ENCODE peak calls at places on chromosomes 4 and X, in seven cellular contexts. K, W, G, I, J, D and H are unnamed samples.

GRCh38 chrX:15245896-15246295 is 24.0 kb downstream of the ASB9 start:
- DNase-seq in K (no peak), W (no peak), G (no peak), I (no peak), J (no peak), D (no peak), H (no peak)

GRCh38 chrX:114465689-114466088 is 118.2 kb upstream of the HTR2C start:
- DNase-seq in K (no peak), W (no peak), G (no peak), I (no peak), J (no peak), D (no peak), H (no peak)

GRCh38 chrX:9885150-9885549 is 82.0 kb upstream of the CLDN34 start:
- DNase-seq in K (peak), W (peak), G (peak), I (peak), J (peak), D (no peak), H (peak)

GRCh38 chr4:121057466-121057911 is 14.8 kb downstream of the NDNF start:
- DNase-seq in K (no peak), W (no peak), G (no peak), I (no peak), J (no peak), D (no peak), H (no peak)

GRCh38 chrX:68492583-68492982 is 6.3 kb upstream of the YIPF6 start:
- DNase-seq in K (no peak), W (no peak), G (no peak), I (no peak), J (no peak), D (no peak), H (no peak)

GRCh38 chrX:110050386-110050785 is 47.5 kb downstream of the TMEM164 start:
- DNase-seq in K (no peak), W (no peak), G (no peak), I (no peak), J (no peak), D (no peak), H (no peak)

GRCh38 chr4:88756149-88756548 is 58.5 kb upstream of the NAP1L5 start:
- DNase-seq in K (no peak), W (no peak), G (no peak), I (no peak), J (no peak), D (no peak), H (no peak)

GRCh38 chr4:7161721-7162214 is 30.6 kb upstream of the SORCS2 start:
- DNase-seq in K (peak), W (no peak), G (peak), I (no peak), J (no peak), D (no peak), H (no peak)

GRCh38 chr4:95249402-95250043 is 299.2 kb downstream of the UNC5C start:
- DNase-seq in K (no peak), W (no peak), G (no peak), I (no peak), J (no peak), D (no peak), H (no peak)

GRCh38 chrX:19698125-19698524 is 182.8 kb upstream of the MAP3K15 start:
- DNase-seq in K (no peak), W (no peak), G (no peak), I (peak), J (no peak), D (no peak), H (no peak)

GRCh38 chr4:170743633-170744032 is 653.9 kb upstream of the AADAT start:
- DNase-seq in K (no peak), W (no peak), G (no peak), I (no peak), J (no peak), D (no peak), H (no peak)

GRCh38 chrX:106862972-106863688 is 40.0 kb downstream of the RIPPLY1 start:
- DNase-seq in K (peak), W (peak), G (peak), I (peak), J (peak), D (no peak), H (peak)

GRCh38 chrX:136063340-136064079 is 78.3 kb downstream of the SLC9A6 start:
- DNase-seq in K (no peak), W (no peak), G (no peak), I (no peak), J (no peak), D (no peak), H (no peak)

GRCh38 chr4:129994715-129995114 is 898.8 kb downstream of the C4orf33 start:
- DNase-seq in K (no peak), W (no peak), G (no peak), I (no peak), J (no peak), D (no peak), H (no peak)

GRCh38 chr4:5619913-5620625 is 88.3 kb downstream of the EVC2 start:
- DNase-seq in K (no peak), W (no peak), G (no peak), I (no peak), J (no peak), D (no peak), H (no peak)

GRCh38 chr4:111399523-111400135 is 745.6 kb upstream of the FAM241A start:
- DNase-seq in K (no peak), W (no peak), G (no peak), I (peak), J (no peak), D (no peak), H (peak)

GRCh38 chr4:149897784-149898183 is 82.1 kb upstream of the IQCM start:
- DNase-seq in K (no peak), W (peak), G (no peak), I (peak), J (peak), D (no peak), H (no peak)

GRCh38 chrX:23773601-23774175 is 9.3 kb upstream of the SAT1 start:
- DNase-seq in K (no peak), W (no peak), G (no peak), I (no peak), J (no peak), D (no peak), H (no peak)

GRCh38 chr4:3635090-3635820 is 103.0 kb upstream of the LRPAP1 start:
- DNase-seq in K (peak), W (no peak), G (no peak), I (no peak), J (no peak), D (peak), H (no peak)

GRCh38 chr4:108846568-108846967 is 83.7 kb upstream of the ETNPPL start:
- DNase-seq in K (peak), W (no peak), G (no peak), I (peak), J (no peak), D (no peak), H (no peak)

GRCh38 chrX:30592846-30593245 is 15.3 kb upstream of the TASL start:
- DNase-seq in K (no peak), W (no peak), G (no peak), I (no peak), J (no peak), D (no peak), H (no peak)

GRCh38 chrX:40097101-40097491 is 662 bp downstream of the BCOR start:
- DNase-seq in K (peak), W (no peak), G (peak), I (no peak), J (no peak), D (peak), H (no peak)

GRCh38 chr4:167614866-167615265 is 380.6 kb upstream of the SPOCK3 start:
- DNase-seq in K (no peak), W (no peak), G (no peak), I (no peak), J (no peak), D (no peak), H (no peak)

GRCh38 chr4:8917868-8918783 is 46.5 kb upstream of the HMX1 start:
- DNase-seq in K (peak), W (peak), G (peak), I (peak), J (peak), D (peak), H (peak)

GRCh38 chrX:47458528-47458927 is 24.5 kb downstream of the ZNF41 start:
- DNase-seq in K (no peak), W (no peak), G (no peak), I (no peak), J (no peak), D (no peak), H (no peak)

GRCh38 chrX:46251755-46252154 is 293.5 kb downstream of the ZNF674 start:
- DNase-seq in K (no peak), W (no peak), G (no peak), I (peak), J (no peak), D (no peak), H (no peak)

GRCh38 chrX:107674480-107675364 is 46.4 kb downstream of the PRPS1 start:
- DNase-seq in K (no peak), W (no peak), G (no peak), I (no peak), J (no peak), D (peak), H (peak)

GRCh38 chr4:41329361-41329760 is 72.6 kb downstream of the UCHL1 start:
- DNase-seq in K (no peak), W (no peak), G (no peak), I (no peak), J (no peak), D (no peak), H (no peak)

GRCh38 chrX:113741744-113742143 is 842.1 kb upstream of the HTR2C start:
- DNase-seq in K (no peak), W (peak), G (no peak), I (no peak), J (peak), D (no peak), H (no peak)

GRCh38 chr4:38757945-38758344 is 24.8 kb downstream of the TLR10 start:
- DNase-seq in K (no peak), W (peak), G (peak), I (no peak), J (peak), D (no peak), H (no peak)
- TF ChIP-seq CTCF in K (no peak), W (peak), G (peak), I (no peak), J (peak), D (peak), H (peak)

GRCh38 chr4:34771632-34772031 is 1472.7 kb downstream of the ARAP2 start:
- DNase-seq in K (no peak), W (no peak), G (no peak), I (no peak), J (no peak), D (no peak), H (no peak)

DNA sequence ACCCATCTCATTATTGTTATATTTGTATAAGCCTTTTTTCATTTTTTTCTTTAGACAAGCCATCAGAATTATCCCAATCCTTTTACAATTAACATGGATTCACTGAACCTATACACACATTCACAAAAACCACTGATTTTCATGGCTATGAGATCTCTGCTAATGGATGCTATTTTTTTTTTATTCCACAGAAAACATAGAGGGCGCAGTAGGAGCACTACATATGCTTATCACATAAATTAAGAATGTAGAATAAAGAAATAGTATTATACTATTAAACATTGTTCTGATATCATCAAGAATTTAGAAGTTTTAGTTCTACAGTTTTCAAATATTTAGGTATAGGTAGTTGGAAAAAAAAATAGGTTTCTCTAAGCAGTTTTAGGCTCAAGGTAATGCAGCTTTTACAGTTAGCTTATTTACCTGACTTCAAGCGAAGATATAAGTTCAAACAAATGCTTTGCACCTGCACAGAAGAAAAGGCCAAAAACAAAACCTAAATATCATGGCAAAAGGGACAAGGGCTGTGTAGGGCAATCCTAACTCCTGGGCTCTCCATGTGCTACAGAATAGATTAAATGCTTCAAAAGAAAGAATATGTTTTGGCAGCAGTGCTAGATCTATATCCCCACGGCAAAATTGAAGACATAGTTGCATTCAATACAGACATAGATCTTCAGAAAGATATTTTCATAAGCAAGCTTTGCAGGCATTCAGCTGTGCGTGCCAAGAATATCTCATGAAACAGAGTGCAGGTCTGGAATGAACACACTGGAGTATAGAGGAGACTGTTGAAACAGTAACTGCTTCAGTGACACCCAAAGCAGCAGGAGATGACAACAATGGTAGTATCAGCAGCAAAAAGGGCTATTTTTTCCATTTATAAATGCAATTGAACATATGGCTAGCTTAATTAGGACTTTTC is 1477.1 kb downstream of the ARAP2 start:
- DNase-seq in K (no peak), W (no peak), G (no peak), I (no peak), J (no peak), D (no peak), H (no peak)
- TF ChIP-seq CTCF in K (no peak), W (no peak), G (no peak), I (no peak), J (no peak), D (no peak), H (no peak)

GRCh38 chrX:119885554-119886428 is 9.9 kb upstream of the AKAP14 start:
- DNase-seq in K (no peak), W (no peak), G (no peak), I (peak), J (no peak), D (no peak), H (no peak)

DNA sequence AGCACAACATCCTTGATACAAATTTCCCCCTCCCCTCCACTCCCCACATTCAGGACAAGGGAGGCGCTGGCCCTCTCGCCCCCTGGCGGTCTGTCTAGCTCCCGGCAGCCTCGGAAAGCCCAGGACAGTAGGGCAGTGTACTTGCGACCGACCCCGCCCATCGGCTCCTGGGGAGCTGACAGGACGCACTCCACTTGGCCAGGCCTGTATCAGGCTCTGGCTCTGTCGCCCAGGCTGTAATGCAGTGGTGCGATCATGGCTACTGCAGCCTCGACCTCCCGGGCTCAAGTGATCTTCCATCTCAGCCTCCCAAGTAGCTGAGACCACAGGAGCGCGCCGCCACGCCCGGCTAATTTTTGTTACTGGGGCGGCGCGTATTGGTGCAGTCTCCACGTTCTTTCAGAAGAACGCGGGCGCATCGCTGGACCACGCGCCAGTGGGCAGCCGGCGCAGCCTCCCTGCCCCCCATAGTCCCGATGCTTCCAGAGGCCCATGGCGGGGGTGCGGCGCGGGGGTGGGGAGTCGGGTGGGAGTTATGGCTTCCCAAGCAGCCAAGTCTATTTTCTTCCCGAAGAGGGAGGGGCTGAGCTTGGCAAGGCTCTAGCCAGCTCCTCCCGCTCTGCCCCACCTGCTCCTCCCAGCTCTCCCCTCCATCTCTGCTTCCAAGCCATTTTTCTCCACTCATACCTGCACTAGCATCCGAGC is 7.8 kb upstream of the AKAP14 start:
- DNase-seq in K (peak), W (peak), G (peak), I (peak), J (peak), D (peak), H (peak)
- TF ChIP-seq CTCF in K (peak), W (peak), G (no peak), I (peak), J (peak), D (peak), H (peak)

GRCh38 chr4:145061325-145061920 is 36.6 kb downstream of the ANAPC10 start:
- DNase-seq in K (peak), W (peak), G (no peak), I (peak), J (peak), D (peak), H (no peak)
- TF ChIP-seq CTCF in K (peak), W (peak), G (no peak), I (peak), J (peak), D (peak), H (peak)

DNA sequence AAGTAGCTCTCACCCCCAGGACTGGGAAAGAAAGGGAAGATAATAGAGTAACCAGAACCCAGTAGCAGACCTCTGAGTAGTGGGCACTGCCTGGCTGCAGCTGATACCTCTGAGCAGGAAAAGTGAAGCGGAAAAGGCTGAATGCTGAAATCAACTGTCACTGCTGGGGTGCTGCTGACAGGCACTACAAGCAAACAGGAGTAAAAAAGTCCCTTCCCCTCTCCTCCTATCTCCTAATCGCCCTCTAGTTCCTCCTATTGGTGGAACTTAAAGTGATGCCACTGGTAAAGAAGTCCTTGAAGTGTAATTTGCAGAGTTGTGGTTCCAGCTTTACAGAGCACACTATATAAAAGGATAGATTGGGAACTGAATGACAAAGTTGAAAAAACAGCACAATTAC is 32.8 kb upstream of the GLRB start:
- DNase-seq in K (no peak), W (peak), G (no peak), I (peak), J (no peak), D (no peak), H (no peak)
- TF ChIP-seq CTCF in K (peak), W (peak), G (no peak), I (peak), J (no peak), D (no peak), H (peak)

DNA sequence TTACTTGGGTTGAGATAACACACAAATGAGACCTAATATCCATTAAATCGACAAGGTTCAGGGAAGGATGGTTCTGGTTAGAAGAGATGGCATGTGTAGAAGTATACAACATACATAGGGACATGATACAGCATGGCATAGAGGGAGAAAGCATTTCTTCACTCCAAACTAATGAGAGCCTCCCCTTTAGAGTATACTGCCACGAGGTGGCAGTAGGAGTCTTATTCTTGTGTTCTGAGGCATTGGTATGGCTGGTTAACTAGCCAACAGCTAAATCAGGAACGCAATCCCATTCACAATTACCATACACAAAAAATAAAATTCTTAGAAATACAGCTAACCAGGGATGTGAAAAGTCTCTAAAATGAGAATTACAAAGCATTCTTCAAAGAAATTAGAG is 29.1 kb upstream of the TRO start:
- DNase-seq in K (no peak), W (peak), G (peak), I (peak), J (peak), D (no peak), H (no peak)
- TF ChIP-seq CTCF in K (peak), W (peak), G (no peak), I (peak), J (peak), D (peak), H (no peak)

DNA sequence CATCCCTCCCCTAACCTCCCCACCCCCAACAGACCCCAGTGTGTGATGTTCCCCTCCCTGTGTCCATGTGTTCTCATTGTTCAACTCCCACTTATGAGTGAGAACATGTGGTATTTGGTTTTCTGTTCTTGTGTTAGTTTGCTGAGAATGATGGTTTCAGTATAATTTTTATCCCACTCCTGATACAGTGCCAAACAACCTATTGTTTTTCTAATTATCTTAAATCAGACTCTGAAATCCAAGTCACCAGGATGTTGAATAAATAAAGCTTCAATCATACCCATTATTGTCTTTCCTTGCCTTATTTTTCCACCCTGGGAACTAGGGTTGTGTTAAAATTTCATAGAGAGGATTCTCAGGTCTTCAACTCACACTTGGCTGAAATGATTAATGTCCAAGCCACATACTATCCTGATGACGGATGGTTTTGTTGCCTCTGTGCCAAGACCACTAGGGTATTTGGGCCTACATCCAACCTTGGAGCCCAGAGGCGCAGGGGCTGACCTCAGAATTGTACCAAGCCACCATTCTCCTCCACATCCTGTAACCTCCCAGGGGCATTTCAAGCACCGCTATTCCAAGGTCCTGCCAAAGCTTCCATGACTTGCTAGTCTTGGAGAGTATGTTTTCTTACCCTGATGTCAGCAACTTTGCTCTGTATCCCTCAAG is 332.4 kb downstream of the ARHGAP24 start:
- DNase-seq in K (peak), W (no peak), G (no peak), I (no peak), J (no peak), D (no peak), H (no peak)
- TF ChIP-seq CTCF in K (no peak), W (no peak), G (no peak), I (no peak), J (no peak), D (no peak), H (no peak)